ENCODE peak calls at places on chromosomes 5 and 9, in ten cellular contexts. K is GM12865; X is foreskin keratinocyte; G is GM10248; F is activated CD8-positive, alpha-beta T cell treated with anti-CD3 and anti-CD28 coated beads for 36 hours; E is AG09309; P is cardiac fibroblast; D is sigmoid colon; M is psoas muscle; Q is OCI-LY7. S is an unnamed sample.

GRCh38 chr9:75851917-75852316 is 38.6 kb upstream of the PCSK5 start:
- DNase-seq in K (no peak), X (no peak), G (no peak), F (no peak), E (no peak), P (no peak), D (no peak), M (no peak), Q (no peak), S (no peak)

GRCh38 chr9:123089040-123089439 is 55.6 kb downstream of the GPR21 start:
- DNase-seq in K (no peak), X (no peak), G (no peak), F (no peak), E (no peak), P (no peak), D (no peak), M (no peak), Q (no peak), S (no peak)

GRCh38 chr9:132099184-132099583 is 19.5 kb upstream of the MED27 start:
- DNase-seq in K (no peak), X (no peak), G (no peak), F (no peak), E (no peak), P (no peak), D (no peak), M (no peak), Q (no peak), S (no peak)

GRCh38 chr9:131690462-131690861 is 49.4 kb downstream of the RAPGEF1 start:
- DNase-seq in K (no peak), X (no peak), G (no peak), F (no peak), E (no peak), P (no peak), D (no peak), M (no peak), Q (peak; percentile 49), S (no peak)

GRCh38 chr5:151214614-151215545 is 9.0 kb downstream of the CCDC69 start:
- DNase-seq in K (peak; percentile 97), X (no peak), G (peak; percentile 72), F (peak; percentile 85), E (no peak), P (no peak), D (no peak), M (no peak), Q (peak; percentile 100), S (peak; percentile 71)

GRCh38 chr9:16410601-16411285 is 459.7 kb downstream of the BNC2 start:
- DNase-seq in K (no peak), X (peak; percentile 76), G (no peak), F (no peak), E (no peak), P (no peak), D (no peak), M (no peak), Q (no peak), S (no peak)

GRCh38 chr5:159602434-159602833 is 272.1 kb upstream of the IL12B start:
- DNase-seq in K (no peak), X (peak; percentile 32), G (no peak), F (no peak), E (no peak), P (no peak), D (no peak), M (no peak), Q (no peak), S (no peak)

GRCh38 chr5:53378590-53379247 is 101.7 kb upstream of the FST start:
- DNase-seq in K (no peak), X (peak; percentile 86), G (no peak), F (no peak), E (no peak), P (peak; percentile 68), D (no peak), M (no peak), Q (no peak), S (no peak)

GRCh38 chr5:90898330-90899013 is 339.9 kb downstream of the ADGRV1 start:
- DNase-seq in K (no peak), X (peak; percentile 70), G (no peak), F (no peak), E (no peak), P (peak; percentile 26), D (no peak), M (no peak), Q (no peak), S (no peak)

GRCh38 chr5:109516385-109516784 is 106.6 kb upstream of the PJA2 start:
- DNase-seq in K (no peak), X (peak; percentile 19), G (no peak), F (no peak), E (no peak), P (no peak), D (no peak), M (peak; percentile 41), Q (no peak), S (no peak)

GRCh38 chr5:68380071-68380470 is 164.5 kb downstream of the PIK3R1 start:
- DNase-seq in K (no peak), X (no peak), G (no peak), F (no peak), E (no peak), P (no peak), D (no peak), M (no peak), Q (no peak), S (no peak)

GRCh38 chr5:33008751-33009418 is 297.8 kb downstream of the NPR3 start:
- DNase-seq in K (no peak), X (peak; percentile 87), G (no peak), F (no peak), E (no peak), P (no peak), D (no peak), M (no peak), Q (no peak), S (no peak)

GRCh38 chr9:104177003-104177611 is 83.0 kb downstream of the SMC2 start:
- DNase-seq in K (peak; percentile 11), X (peak; percentile 34), G (no peak), F (no peak), E (no peak), P (peak; percentile 26), D (no peak), M (no peak), Q (peak; percentile 23), S (no peak)
- TF ChIP-seq CTCF in K (peak; percentile 38), X (peak; percentile 86), G (peak; percentile 39), F (peak; percentile 42), E (no peak), P (peak; percentile 60), D (peak; percentile 9), M (peak; percentile 16), Q (peak; percentile 81), S (peak; percentile 40)

GRCh38 chr9:128987800-128988199 is 40.3 kb downstream of the NUP188 start:
- DNase-seq in K (no peak), X (peak; percentile 82), G (no peak), F (no peak), E (peak; percentile 54), P (peak; percentile 66), D (no peak), M (peak; percentile 86), Q (no peak), S (no peak)

GRCh38 chr9:128995791-128996190 is 32.3 kb downstream of the SH3GLB2 start:
- DNase-seq in K (no peak), X (no peak), G (no peak), F (no peak), E (no peak), P (peak; percentile 77), D (peak; percentile 22), M (no peak), Q (no peak), S (no peak)

GRCh38 chr9:128998462-128998861 is 29.7 kb downstream of the SH3GLB2 start:
- DNase-seq in K (no peak), X (peak; percentile 51), G (no peak), F (no peak), E (no peak), P (no peak), D (no peak), M (no peak), Q (no peak), S (no peak)

DNA sequence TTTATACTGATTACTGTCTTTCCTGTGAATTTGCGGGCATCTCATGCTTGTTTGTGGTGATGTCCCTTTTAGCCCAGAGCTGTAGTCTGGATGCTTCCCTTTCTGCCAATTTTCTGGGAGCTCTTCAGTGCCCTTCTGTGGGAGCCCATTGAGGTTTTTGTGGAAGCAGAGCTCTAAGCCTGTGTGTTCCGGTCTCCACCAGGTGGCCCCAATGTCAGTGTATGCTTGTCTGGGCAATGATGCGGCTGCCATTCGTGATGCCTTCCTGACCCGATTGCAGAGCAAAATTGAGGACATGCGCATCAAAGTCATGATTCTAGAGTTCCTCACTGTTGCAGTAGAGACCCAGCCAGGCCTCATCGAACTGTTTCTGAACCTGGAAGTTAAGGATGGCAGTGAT is 35.1 kb downstream of the SH3GLB2 start:
- DNase-seq in K (no peak), X (no peak), G (no peak), F (no peak), E (no peak), P (peak; percentile 20), D (no peak), M (no peak), Q (peak; percentile 16), S (no peak)
- TF ChIP-seq CTCF in K (no peak), X (peak; percentile 55), G (peak; percentile 25), F (no peak), E (peak; percentile 34), P (peak; percentile 31), D (no peak), M (peak; percentile 25), Q (peak; percentile 57), S (no peak)

GRCh38 chr9:109721021-109721420 is 59.0 kb upstream of the PALM2AKAP2 start:
- DNase-seq in K (no peak), X (no peak), G (no peak), F (no peak), E (no peak), P (peak; percentile 10), D (no peak), M (no peak), Q (no peak), S (no peak)
- TF ChIP-seq CTCF in K (no peak), X (no peak), G (no peak), F (no peak), E (no peak), P (no peak), D (no peak), M (no peak), Q (no peak), S (no peak)

GRCh38 chr9:114488398-114489129 is 16.7 kb downstream of the WHRN start:
- DNase-seq in K (peak; percentile 41), X (no peak), G (no peak), F (no peak), E (no peak), P (no peak), D (no peak), M (no peak), Q (no peak), S (peak; percentile 41)

GRCh38 chr9:114491430-114492003 is 13.8 kb downstream of the WHRN start:
- DNase-seq in K (no peak), X (no peak), G (no peak), F (no peak), E (no peak), P (no peak), D (no peak), M (no peak), Q (no peak), S (no peak)

GRCh38 chr9:114487607-114488300 is 17.5 kb downstream of the WHRN start:
- DNase-seq in K (peak; percentile 73), X (peak; percentile 53), G (peak; percentile 70), F (peak; percentile 73), E (peak; percentile 21), P (peak; percentile 70), D (peak; percentile 80), M (no peak), Q (peak; percentile 77), S (peak; percentile 63)

GRCh38 chr9:114492991-114493390 is 12.3 kb downstream of the WHRN start:
- DNase-seq in K (no peak), X (no peak), G (no peak), F (no peak), E (no peak), P (no peak), D (no peak), M (no peak), Q (no peak), S (no peak)

GRCh38 chr9:114489928-114490327 is 15.3 kb downstream of the WHRN start:
- DNase-seq in K (no peak), X (no peak), G (no peak), F (no peak), E (no peak), P (no peak), D (no peak), M (no peak), Q (no peak), S (no peak)
- TF ChIP-seq CTCF in K (no peak), X (no peak), G (no peak), F (no peak), E (no peak), P (no peak), D (no peak), M (no peak), Q (no peak), S (no peak)